ENCODE peak calls at places on chromosomes 5 and 9, in ten cellular contexts. One of them, this sample, is unnamed.

GRCh38 chr5:110027527-110028322 is 338.0 kb downstream of the MAN2A1 start:
- DNase-seq in CD4-positive, alpha-beta memory T cell: no peak
- DNase-seq in AG04450: no peak
- DNase-seq in pancreas: no peak
- DNase-seq in IMR-90: no peak
- DNase-seq in GM23248: no peak
- DNase-seq in lower lobe of right lung: no peak
- DNase-seq in keratinocyte: no peak
- DNase-seq in CD8-positive, alpha-beta T cell: no peak
- DNase-seq in colonic mucosa: no peak
- DNase-seq in this sample: no peak

GRCh38 chr9:20319641-20320337 is 302.5 kb downstream of the MLLT3 start:
- DNase-seq in CD4-positive, alpha-beta memory T cell: no peak
- DNase-seq in AG04450: peak
- DNase-seq in pancreas: no peak
- DNase-seq in IMR-90: peak
- DNase-seq in GM23248: peak
- DNase-seq in lower lobe of right lung: no peak
- DNase-seq in keratinocyte: peak
- DNase-seq in CD8-positive, alpha-beta T cell: no peak
- DNase-seq in colonic mucosa: no peak
- DNase-seq in this sample: no peak

GRCh38 chr5:175470756-175471155 is 7.6 kb upstream of the SFXN1 start:
- DNase-seq in CD4-positive, alpha-beta memory T cell: no peak
- DNase-seq in AG04450: no peak
- DNase-seq in pancreas: no peak
- DNase-seq in IMR-90: peak
- DNase-seq in GM23248: no peak
- DNase-seq in lower lobe of right lung: no peak
- DNase-seq in keratinocyte: no peak
- DNase-seq in CD8-positive, alpha-beta T cell: no peak
- DNase-seq in colonic mucosa: no peak
- DNase-seq in this sample: no peak

GRCh38 chr9:81380504-81380903 is 308.8 kb downstream of the TLE1 start:
- DNase-seq in CD4-positive, alpha-beta memory T cell: no peak
- DNase-seq in AG04450: no peak
- DNase-seq in pancreas: no peak
- DNase-seq in IMR-90: no peak
- DNase-seq in GM23248: no peak
- DNase-seq in lower lobe of right lung: no peak
- DNase-seq in keratinocyte: no peak
- DNase-seq in CD8-positive, alpha-beta T cell: no peak
- DNase-seq in colonic mucosa: no peak
- DNase-seq in this sample: no peak

GRCh38 chr5:74492230-74492629 is 148.3 kb downstream of the ENC1 start:
- DNase-seq in CD4-positive, alpha-beta memory T cell: no peak
- DNase-seq in AG04450: no peak
- DNase-seq in pancreas: no peak
- DNase-seq in IMR-90: no peak
- DNase-seq in GM23248: no peak
- DNase-seq in lower lobe of right lung: no peak
- DNase-seq in keratinocyte: no peak
- DNase-seq in CD8-positive, alpha-beta T cell: no peak
- DNase-seq in colonic mucosa: no peak
- DNase-seq in this sample: no peak

GRCh38 chr5:159844725-159845124 is 71.6 kb upstream of the ADRA1B start:
- DNase-seq in CD4-positive, alpha-beta memory T cell: no peak
- DNase-seq in AG04450: no peak
- DNase-seq in pancreas: no peak
- DNase-seq in IMR-90: no peak
- DNase-seq in GM23248: no peak
- DNase-seq in lower lobe of right lung: no peak
- DNase-seq in keratinocyte: no peak
- DNase-seq in CD8-positive, alpha-beta T cell: no peak
- DNase-seq in colonic mucosa: no peak
- DNase-seq in this sample: no peak

GRCh38 chr5:134492568-134492967 is 32.9 kb upstream of the JADE2 start:
- DNase-seq in CD4-positive, alpha-beta memory T cell: no peak
- DNase-seq in AG04450: no peak
- DNase-seq in pancreas: no peak
- DNase-seq in IMR-90: no peak
- DNase-seq in GM23248: peak
- DNase-seq in lower lobe of right lung: no peak
- DNase-seq in keratinocyte: no peak
- DNase-seq in CD8-positive, alpha-beta T cell: no peak
- DNase-seq in colonic mucosa: no peak
- DNase-seq in this sample: no peak

GRCh38 chr9:87618931-87619330 is 107.0 kb upstream of the CTSL start:
- DNase-seq in CD4-positive, alpha-beta memory T cell: no peak
- DNase-seq in AG04450: no peak
- DNase-seq in pancreas: no peak
- DNase-seq in IMR-90: no peak
- DNase-seq in GM23248: no peak
- DNase-seq in lower lobe of right lung: no peak
- DNase-seq in keratinocyte: no peak
- DNase-seq in CD8-positive, alpha-beta T cell: no peak
- DNase-seq in colonic mucosa: no peak
- DNase-seq in this sample: no peak

GRCh38 chr5:35783551-35783950 is 73.1 kb upstream of the IL7R start:
- DNase-seq in CD4-positive, alpha-beta memory T cell: no peak
- DNase-seq in AG04450: no peak
- DNase-seq in pancreas: no peak
- DNase-seq in IMR-90: no peak
- DNase-seq in GM23248: no peak
- DNase-seq in lower lobe of right lung: no peak
- DNase-seq in keratinocyte: no peak
- DNase-seq in CD8-positive, alpha-beta T cell: no peak
- DNase-seq in colonic mucosa: no peak
- DNase-seq in this sample: no peak

GRCh38 chr5:35777358-35778087 is 79.2 kb upstream of the IL7R start:
- DNase-seq in CD4-positive, alpha-beta memory T cell: peak
- DNase-seq in AG04450: peak
- DNase-seq in pancreas: peak
- DNase-seq in IMR-90: peak
- DNase-seq in GM23248: peak
- DNase-seq in lower lobe of right lung: peak
- DNase-seq in keratinocyte: peak
- DNase-seq in CD8-positive, alpha-beta T cell: peak
- DNase-seq in colonic mucosa: peak
- DNase-seq in this sample: peak

GRCh38 chr5:35778259-35778769 is 78.4 kb upstream of the IL7R start:
- DNase-seq in CD4-positive, alpha-beta memory T cell: no peak
- DNase-seq in AG04450: no peak
- DNase-seq in pancreas: no peak
- DNase-seq in IMR-90: no peak
- DNase-seq in GM23248: no peak
- DNase-seq in lower lobe of right lung: no peak
- DNase-seq in keratinocyte: no peak
- DNase-seq in CD8-positive, alpha-beta T cell: no peak
- DNase-seq in colonic mucosa: no peak
- DNase-seq in this sample: no peak

GRCh38 chr5:35780236-35780635 is 76.5 kb upstream of the IL7R start:
- DNase-seq in CD4-positive, alpha-beta memory T cell: peak
- DNase-seq in AG04450: no peak
- DNase-seq in pancreas: no peak
- DNase-seq in IMR-90: no peak
- DNase-seq in GM23248: no peak
- DNase-seq in lower lobe of right lung: no peak
- DNase-seq in keratinocyte: no peak
- DNase-seq in CD8-positive, alpha-beta T cell: peak
- DNase-seq in colonic mucosa: no peak
- DNase-seq in this sample: no peak

DNA sequence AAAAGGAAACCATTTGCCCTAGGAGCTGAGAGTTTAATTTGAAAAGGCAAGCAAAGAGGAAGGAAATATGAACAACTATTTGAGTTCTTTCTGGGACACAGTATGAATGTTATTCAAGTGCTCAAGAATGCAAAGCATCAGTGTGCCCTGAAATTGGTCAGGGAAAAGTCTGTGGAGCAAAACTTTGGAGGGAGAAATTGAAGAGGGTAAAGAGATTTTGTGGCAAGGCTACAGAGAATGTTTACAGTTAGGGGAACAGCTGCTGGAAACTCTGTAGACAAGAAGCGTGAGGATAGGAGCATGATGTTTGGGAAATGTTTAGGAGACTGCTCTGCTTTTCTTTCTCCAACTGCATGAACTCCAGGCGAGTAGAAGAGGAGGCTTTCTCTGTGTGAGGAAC is 75.5 kb upstream of the IL7R start:
- DNase-seq in CD4-positive, alpha-beta memory T cell: no peak
- DNase-seq in AG04450: peak
- DNase-seq in pancreas: no peak
- DNase-seq in IMR-90: peak
- DNase-seq in GM23248: no peak
- DNase-seq in lower lobe of right lung: no peak
- DNase-seq in keratinocyte: no peak
- DNase-seq in CD8-positive, alpha-beta T cell: no peak
- DNase-seq in colonic mucosa: no peak
- DNase-seq in this sample: no peak
- H3K27ac ChIP-seq in CD4-positive, alpha-beta memory T cell: peak
- H3K27ac ChIP-seq in AG04450: peak
- H3K27ac ChIP-seq in pancreas: no peak
- H3K27ac ChIP-seq in IMR-90: peak
- H3K27ac ChIP-seq in GM23248: peak
- H3K27ac ChIP-seq in lower lobe of right lung: peak
- H3K27ac ChIP-seq in keratinocyte: no peak
- H3K27ac ChIP-seq in CD8-positive, alpha-beta T cell: peak
- H3K27ac ChIP-seq in colonic mucosa: no peak
- H3K27ac ChIP-seq in this sample: no peak

GRCh38 chr9:68780377-68780707 is 75.3 kb downstream of the PIP5K1B start:
- DNase-seq in CD4-positive, alpha-beta memory T cell: no peak
- DNase-seq in AG04450: no peak
- DNase-seq in pancreas: no peak
- DNase-seq in IMR-90: no peak
- DNase-seq in GM23248: no peak
- DNase-seq in lower lobe of right lung: no peak
- DNase-seq in keratinocyte: no peak
- DNase-seq in CD8-positive, alpha-beta T cell: no peak
- DNase-seq in colonic mucosa: no peak
- DNase-seq in this sample: no peak

GRCh38 chr9:68780735-68781134 is 75.7 kb downstream of the PIP5K1B start:
- DNase-seq in CD4-positive, alpha-beta memory T cell: peak
- DNase-seq in AG04450: no peak
- DNase-seq in pancreas: no peak
- DNase-seq in IMR-90: peak
- DNase-seq in GM23248: peak
- DNase-seq in lower lobe of right lung: no peak
- DNase-seq in keratinocyte: no peak
- DNase-seq in CD8-positive, alpha-beta T cell: no peak
- DNase-seq in colonic mucosa: no peak
- DNase-seq in this sample: no peak

GRCh38 chr9:68779558-68780376 is 74.7 kb downstream of the PIP5K1B start:
- DNase-seq in CD4-positive, alpha-beta memory T cell: peak
- DNase-seq in AG04450: peak
- DNase-seq in pancreas: peak
- DNase-seq in IMR-90: peak
- DNase-seq in GM23248: peak
- DNase-seq in lower lobe of right lung: peak
- DNase-seq in keratinocyte: peak
- DNase-seq in CD8-positive, alpha-beta T cell: peak
- DNase-seq in colonic mucosa: peak
- DNase-seq in this sample: peak

GRCh38 chr9:68777070-68777763 is 72.2 kb downstream of the PIP5K1B start:
- DNase-seq in CD4-positive, alpha-beta memory T cell: no peak
- DNase-seq in AG04450: no peak
- DNase-seq in pancreas: no peak
- DNase-seq in IMR-90: no peak
- DNase-seq in GM23248: peak
- DNase-seq in lower lobe of right lung: no peak
- DNase-seq in keratinocyte: no peak
- DNase-seq in CD8-positive, alpha-beta T cell: no peak
- DNase-seq in colonic mucosa: no peak
- DNase-seq in this sample: no peak

DNA sequence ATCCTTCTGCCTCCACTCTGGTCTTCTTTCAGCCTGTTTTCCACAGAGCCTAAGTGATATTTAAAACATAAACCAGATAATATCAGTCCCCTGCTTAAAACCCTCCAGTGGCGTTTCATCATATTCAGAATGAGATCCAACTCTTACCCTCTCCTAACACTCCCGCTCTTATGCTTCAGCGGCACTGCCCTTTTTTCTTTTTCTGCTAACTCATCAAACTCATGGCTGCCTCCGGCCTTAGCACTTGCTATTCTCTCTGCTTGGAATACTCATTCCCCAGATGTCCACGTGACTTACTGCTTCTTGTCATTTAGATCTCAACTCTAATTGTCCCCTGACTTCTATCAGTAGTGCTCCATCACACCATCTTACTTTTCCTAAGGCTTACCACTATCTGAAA is 73.6 kb downstream of the PIP5K1B start:
- DNase-seq in CD4-positive, alpha-beta memory T cell: no peak
- DNase-seq in AG04450: no peak
- DNase-seq in pancreas: no peak
- DNase-seq in IMR-90: no peak
- DNase-seq in GM23248: no peak
- DNase-seq in lower lobe of right lung: no peak
- DNase-seq in keratinocyte: no peak
- DNase-seq in CD8-positive, alpha-beta T cell: no peak
- DNase-seq in colonic mucosa: no peak
- DNase-seq in this sample: no peak
- H3K27ac ChIP-seq in CD4-positive, alpha-beta memory T cell: no peak
- H3K27ac ChIP-seq in AG04450: no peak
- H3K27ac ChIP-seq in pancreas: no peak
- H3K27ac ChIP-seq in IMR-90: no peak
- H3K27ac ChIP-seq in GM23248: no peak
- H3K27ac ChIP-seq in lower lobe of right lung: peak
- H3K27ac ChIP-seq in keratinocyte: no peak
- H3K27ac ChIP-seq in CD8-positive, alpha-beta T cell: no peak
- H3K27ac ChIP-seq in colonic mucosa: peak
- H3K27ac ChIP-seq in this sample: no peak

DNA sequence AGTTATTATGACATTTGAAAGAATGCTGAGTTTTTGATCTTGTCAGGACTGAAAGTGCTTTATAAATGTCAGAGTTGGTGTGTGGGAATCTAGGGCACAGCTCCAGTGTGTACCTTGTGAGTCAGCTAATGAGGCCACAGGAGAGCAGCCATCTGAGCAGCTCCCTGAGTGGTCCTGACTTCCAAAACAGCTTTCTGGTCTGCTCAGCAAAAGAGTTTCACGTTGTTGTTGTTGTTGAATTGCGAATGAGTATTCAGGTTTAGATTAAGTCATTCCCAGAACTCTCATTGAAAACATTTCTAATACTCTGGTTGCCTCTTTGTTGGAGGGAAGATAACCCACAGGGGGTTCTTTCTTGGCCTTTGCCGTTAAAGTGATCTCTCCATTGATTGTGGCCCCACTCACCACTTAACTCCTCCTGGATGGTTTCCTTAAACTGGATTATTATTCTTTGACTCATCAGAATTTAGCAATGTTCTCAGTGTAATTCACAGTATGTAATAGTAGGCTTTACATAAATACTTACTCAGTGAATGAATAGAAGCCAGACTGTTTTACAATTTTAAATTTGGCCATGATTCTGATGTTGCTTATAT is 125.1 kb upstream of the SGCD start:
- DNase-seq in CD4-positive, alpha-beta memory T cell: no peak
- DNase-seq in AG04450: peak
- DNase-seq in pancreas: no peak
- DNase-seq in IMR-90: peak
- DNase-seq in GM23248: peak
- DNase-seq in lower lobe of right lung: no peak
- DNase-seq in keratinocyte: no peak
- DNase-seq in CD8-positive, alpha-beta T cell: no peak
- DNase-seq in colonic mucosa: no peak
- DNase-seq in this sample: no peak
- H3K27ac ChIP-seq in CD4-positive, alpha-beta memory T cell: no peak
- H3K27ac ChIP-seq in AG04450: no peak
- H3K27ac ChIP-seq in pancreas: no peak
- H3K27ac ChIP-seq in IMR-90: peak
- H3K27ac ChIP-seq in GM23248: peak
- H3K27ac ChIP-seq in lower lobe of right lung: no peak
- H3K27ac ChIP-seq in keratinocyte: no peak
- H3K27ac ChIP-seq in CD8-positive, alpha-beta T cell: no peak
- H3K27ac ChIP-seq in colonic mucosa: no peak
- H3K27ac ChIP-seq in this sample: no peak

DNA sequence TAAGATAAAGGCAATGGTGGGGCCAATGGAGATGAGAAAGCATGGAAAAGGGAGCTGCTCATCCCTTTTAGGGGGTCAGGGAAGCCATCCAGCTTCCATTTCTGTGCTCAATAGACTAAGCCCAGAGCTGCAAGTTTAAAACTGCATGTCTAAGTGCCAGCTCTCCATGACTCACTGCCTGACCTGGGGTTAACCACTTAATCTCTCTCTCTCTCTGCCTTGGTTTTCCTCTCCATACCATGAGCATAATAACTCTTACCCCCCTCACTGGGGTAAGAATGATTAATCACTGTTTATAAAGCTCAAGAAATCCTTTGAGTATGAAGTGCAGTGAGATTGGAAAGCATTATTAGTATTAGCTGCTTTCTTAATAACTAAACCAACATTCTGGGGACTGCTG is 1382.4 kb upstream of the WWC1 start:
- DNase-seq in CD4-positive, alpha-beta memory T cell: no peak
- DNase-seq in AG04450: no peak
- DNase-seq in pancreas: no peak
- DNase-seq in IMR-90: no peak
- DNase-seq in GM23248: no peak
- DNase-seq in lower lobe of right lung: no peak
- DNase-seq in keratinocyte: no peak
- DNase-seq in CD8-positive, alpha-beta T cell: no peak
- DNase-seq in colonic mucosa: no peak
- DNase-seq in this sample: no peak
- H3K27ac ChIP-seq in CD4-positive, alpha-beta memory T cell: no peak
- H3K27ac ChIP-seq in AG04450: no peak
- H3K27ac ChIP-seq in pancreas: no peak
- H3K27ac ChIP-seq in IMR-90: no peak
- H3K27ac ChIP-seq in GM23248: no peak
- H3K27ac ChIP-seq in lower lobe of right lung: no peak
- H3K27ac ChIP-seq in keratinocyte: no peak
- H3K27ac ChIP-seq in CD8-positive, alpha-beta T cell: no peak
- H3K27ac ChIP-seq in colonic mucosa: no peak
- H3K27ac ChIP-seq in this sample: no peak